ENCODE peak calls at places on chromosomes 11 and 22, in eight cellular contexts. V is dermis microvascular lymphatic vessel endothelial cell; S is globus pallidus; N is EH; M is GM03348; I is activated CD4-positive, alpha-beta T cell treated with anti-CD3 and anti-CD28 coated beads for 24 hours; W is smooth muscle cell of the brain vasculature; G is iris pigment epithelial cell. R is an unnamed sample.
A peak's percentile ranks its signal among the peaks of the same experiment; 100 is the strongest.

GRCh38 chr22:47397673-47398072 is 635.2 kb downstream of the TBC1D22A start:
- DNase-seq in V (no peak), S (no peak), N (no peak), M (no peak), I (no peak), W (no peak), G (no peak), R (no peak)

GRCh38 chr11:88345408-88345807 is 7.9 kb upstream of the CTSC start:
- DNase-seq in V (no peak), S (no peak), N (peak; percentile 53), M (peak; percentile 10), I (no peak), W (no peak), G (peak; percentile 71), R (no peak)

GRCh38 chr11:12061851-12062560 is 48.4 kb upstream of the MICAL2 start:
- DNase-seq in V (no peak), S (no peak), N (no peak), M (no peak), I (no peak), W (no peak), G (no peak), R (no peak)

GRCh38 chr11:33721291-33721840 is 14.9 kb downstream of the CD59 start:
- DNase-seq in V (no peak), S (no peak), N (peak; percentile 91), M (no peak), I (no peak), W (no peak), G (peak; percentile 56), R (no peak)

GRCh38 chr11:8330896-8331295 is 67.2 kb upstream of the LMO1 start:
- DNase-seq in V (no peak), S (no peak), N (no peak), M (no peak), I (no peak), W (no peak), G (no peak), R (no peak)

GRCh38 chr11:2271077-2271326 is 614 bp upstream of the ASCL2 start:
- DNase-seq in V (no peak), S (no peak), N (no peak), M (no peak), I (no peak), W (no peak), G (no peak), R (peak; percentile 36)

GRCh38 chr11:104912102-104912501 is 13.8 kb upstream of the CASP12 start:
- DNase-seq in V (no peak), S (no peak), N (no peak), M (no peak), I (no peak), W (no peak), G (no peak), R (no peak)

GRCh38 chr11:44709281-44709562 is 17.5 kb upstream of the TSPAN18 start:
- DNase-seq in V (no peak), S (no peak), N (no peak), M (no peak), I (no peak), W (no peak), G (no peak), R (no peak)

GRCh38 chr11:132343445-132343844 is 973.0 kb downstream of the NTM start:
- DNase-seq in V (no peak), S (no peak), N (no peak), M (no peak), I (no peak), W (no peak), G (no peak), R (no peak)

GRCh38 chr11:15057352-15057751 is 16.0 kb upstream of the CALCB start:
- DNase-seq in V (no peak), S (no peak), N (no peak), M (no peak), I (no peak), W (no peak), G (no peak), R (no peak)

GRCh38 chr11:12862761-12863469 is 146.2 kb upstream of the RASSF10 start:
- DNase-seq in V (peak; percentile 69), S (peak; percentile 51), N (peak; percentile 91), M (peak; percentile 82), I (no peak), W (peak; percentile 52), G (peak; percentile 81), R (peak; percentile 63)

GRCh38 chr11:64245797-64246623 is 733 bp downstream of the PPP1R14B start:
- DNase-seq in V (no peak), S (no peak), N (peak; percentile 95), M (peak; percentile 87), I (peak; percentile 71), W (no peak), G (peak; percentile 91), R (peak; percentile 89)

GRCh38 chr11:45431301-45432018 is 145.3 kb upstream of the SYT13 start:
- DNase-seq in V (no peak), S (no peak), N (no peak), M (no peak), I (no peak), W (no peak), G (no peak), R (no peak)

GRCh38 chr11:15967166-15967565 is 389.2 kb downstream of the SOX6 start:
- DNase-seq in V (peak; percentile 33), S (no peak), N (no peak), M (no peak), I (no peak), W (no peak), G (peak; percentile 10), R (peak; percentile 88)

GRCh38 chr22:44940121-44940520 is 69.7 kb downstream of the PHF21B start:
- DNase-seq in V (no peak), S (no peak), N (no peak), M (no peak), I (no peak), W (no peak), G (no peak), R (no peak)

GRCh38 chr11:76803811-76804600 is 20.9 kb downstream of the TSKU start:
- DNase-seq in V (no peak), S (no peak), N (no peak), M (peak; percentile 47), I (peak; percentile 39), W (no peak), G (no peak), R (no peak)